ENCODE peak calls at places on chromosomes 1 and 21, in ten cellular contexts. O, S, N, Y, A, B, J, M, T and P are unnamed samples.

GRCh38 chr1:167720965-167721616 is 691 bp upstream of the MPZL1 start:
- DNase-seq in J (peak; percentile 36), O (no peak), A (no peak), T (peak; percentile 51), M (peak; percentile 31), Y (peak; percentile 68), N (peak; percentile 80), S (no peak), B (peak; percentile 66), P (peak; percentile 58)

GRCh38 chr1:59061876-59062275 is 235.0 kb upstream of the FGGY start:
- DNase-seq in Y (peak; percentile 90), T (no peak), O (peak; percentile 65), N (peak; percentile 96), J (peak; percentile 93), B (peak; percentile 92), A (no peak), M (peak; percentile 22), S (peak; percentile 89), P (peak; percentile 86)

GRCh38 chr1:246398126-246398813 is 108.8 kb downstream of the SMYD3 start:
- DNase-seq in T (no peak), B (peak; percentile 29), O (no peak), S (no peak), N (no peak), A (no peak), Y (no peak), M (no peak), J (no peak), P (no peak)

GRCh38 chr1:211603191-211603701 is 24.3 kb upstream of the SLC30A1 start:
- DNase-seq in A (peak; percentile 65), M (peak; percentile 87), J (no peak), T (no peak), B (peak; percentile 47), S (no peak), N (peak; percentile 75), O (no peak), Y (peak; percentile 50), P (no peak)

GRCh38 chr1:54378157-54378883 is 27.9 kb downstream of the SSBP3 start:
- DNase-seq in A (no peak), Y (no peak), J (no peak), N (no peak), S (no peak), B (no peak), T (no peak), O (no peak), M (no peak), P (no peak)

GRCh38 chr1:41294213-41294612 is 52.1 kb upstream of the SCMH1 start:
- DNase-seq in O (no peak), N (no peak), S (peak; percentile 50), A (no peak), J (no peak), T (no peak), Y (no peak), B (no peak), M (no peak), P (no peak)

GRCh38 chr1:199279872-199280649 is 641.2 kb downstream of the PTPRC start:
- DNase-seq in J (peak; percentile 46), T (no peak), B (no peak), Y (peak; percentile 51), N (peak; percentile 86), M (no peak), O (no peak), A (no peak), S (no peak), P (no peak)

GRCh38 chr1:178238722-178239510 is 145.0 kb downstream of the RASAL2 start:
- DNase-seq in Y (peak; percentile 98), T (peak; percentile 100), B (peak; percentile 97), J (peak; percentile 83), M (peak; percentile 99), N (peak; percentile 96), A (peak; percentile 97), S (no peak), O (no peak), P (no peak)

GRCh38 chr1:151124763-151125403 is 21.5 kb downstream of the SEMA6C start:
- DNase-seq in A (no peak), N (no peak), S (no peak), O (no peak), B (no peak), J (no peak), Y (no peak), M (no peak), T (no peak), P (no peak)

GRCh38 chr1:22163137-22163536 is 20.2 kb upstream of the WNT4 start:
- DNase-seq in Y (no peak), N (no peak), B (no peak), A (no peak), S (no peak), O (no peak), M (peak; percentile 92), T (peak; percentile 57), J (no peak), P (no peak)

GRCh38 chr1:208652300-208653160 is 408.3 kb upstream of the PLXNA2 start:
- DNase-seq in B (peak; percentile 87), M (peak; percentile 80), Y (peak; percentile 66), N (peak; percentile 76), J (peak; percentile 80), A (peak; percentile 5), T (no peak), O (peak; percentile 20), S (peak; percentile 69), P (peak; percentile 63)

DNA sequence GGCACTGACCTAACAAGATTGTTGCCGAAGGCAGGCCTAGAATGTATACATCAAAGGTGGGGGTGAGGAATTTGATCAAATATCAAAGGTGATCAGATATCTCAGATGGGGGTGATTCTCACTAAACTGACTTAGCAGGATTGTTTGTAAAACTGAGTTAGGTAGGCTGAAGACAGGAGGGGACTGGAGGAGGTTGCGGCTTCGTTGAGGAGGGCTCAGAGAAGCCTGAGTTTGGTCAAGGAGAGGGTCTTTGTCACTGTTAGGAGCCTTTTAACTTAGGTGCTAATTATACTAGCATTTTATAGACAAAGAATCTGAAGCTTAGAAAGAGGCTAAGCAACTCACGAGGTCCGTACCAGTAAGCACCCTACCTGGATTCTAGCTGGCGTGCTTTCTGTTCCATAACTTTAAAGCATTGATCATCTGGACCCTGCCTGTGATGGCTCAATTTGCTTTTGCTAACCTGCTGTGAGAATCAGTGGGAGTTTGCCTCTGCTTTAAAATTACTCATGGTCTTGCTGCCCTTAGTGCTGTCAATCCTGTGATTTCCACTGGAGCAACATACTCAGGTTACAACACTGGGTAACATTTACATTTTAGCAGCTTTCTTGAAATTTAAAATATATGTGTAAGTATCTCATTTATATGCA is 49.8 kb downstream of the ITSN1 start:
- DNase-seq in S (no peak), M (no peak), Y (peak; percentile 15), A (no peak), O (no peak), N (no peak), J (no peak), T (no peak), B (no peak), P (no peak)
- H3K4me3 ChIP-seq in S (no peak overlapping the region), M (no peak overlapping the region), Y (no peak overlapping the region), A (no peak overlapping the region), O (no peak overlapping the region), N (no peak overlapping the region), J (no peak overlapping the region), T (no peak overlapping the region), B (no peak overlapping the region), P (no peak overlapping the region)

GRCh38 chr1:161217831-161218230 is 2.7 kb downstream of the FCER1G start:
- DNase-seq in A (no peak), B (no peak), M (no peak), J (no peak), Y (no peak), N (no peak), O (no peak), S (no peak), T (no peak), P (peak; percentile 10)

GRCh38 chr1:161214374-161214773 is 721 bp upstream of the FCER1G start:
- DNase-seq in B (no peak), O (no peak), J (no peak), N (no peak), Y (no peak), T (no peak), M (no peak), S (no peak), A (no peak), P (no peak)

GRCh38 chr1:161216945-161217712 is 2.0 kb downstream of the FCER1G start:
- DNase-seq in T (no peak), S (peak; percentile 76), O (no peak), J (peak; percentile 85), Y (peak; percentile 86), A (no peak), N (peak; percentile 87), B (peak; percentile 95), M (peak; percentile 55), P (no peak)

GRCh38 chr1:161218301-161219077 is 3.4 kb downstream of the FCER1G start:
- DNase-seq in O (no peak), N (no peak), T (no peak), A (no peak), B (no peak), J (no peak), S (no peak), M (no peak), Y (no peak), P (peak; percentile 50)

DNA sequence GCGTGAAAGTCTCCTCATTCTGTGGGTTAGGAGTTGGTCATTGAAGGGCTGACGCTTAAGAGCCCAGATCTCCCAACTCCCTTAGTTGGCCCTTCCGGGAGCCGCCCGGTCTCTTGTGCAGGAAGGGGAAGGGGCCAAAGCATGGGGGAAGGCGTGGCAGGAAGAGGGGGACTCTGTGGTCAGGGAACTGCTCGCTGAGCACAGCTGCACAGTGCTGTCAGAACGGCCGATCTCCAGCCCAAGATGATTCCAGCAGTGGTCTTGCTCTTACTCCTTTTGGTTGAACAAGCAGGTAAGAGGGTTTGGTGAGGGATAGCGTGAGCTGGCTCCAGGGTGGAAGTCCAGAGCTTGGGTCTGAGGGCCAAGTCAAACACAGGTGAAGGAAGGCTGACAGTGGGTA is at the start of gene FCER1G:
- DNase-seq in A (no peak), Y (no peak), J (no peak), B (no peak), T (no peak), N (no peak), M (no peak), S (peak; percentile 69), O (peak; percentile 61), P (peak; percentile 63)
- H3K27ac ChIP-seq in A (no peak within 1 kb of the TSS), Y (no peak within 1 kb of the TSS), J (no peak within 1 kb of the TSS), B (no peak within 1 kb of the TSS), T (no peak within 1 kb of the TSS), N (peak within 1 kb of the TSS; percentile 99), M (peak within 1 kb of the TSS; percentile 20), S (peak within 1 kb of the TSS; percentile 83), O (peak within 1 kb of the TSS; percentile 42), P (peak within 1 kb of the TSS; percentile 82)

GRCh38 chr1:161068306-161069200 is 1.1 kb downstream of the ARHGAP30 start:
- DNase-seq in S (peak; percentile 68), J (no peak), B (no peak), A (no peak), N (no peak), Y (no peak), O (peak; percentile 70), T (no peak), M (no peak), P (peak; percentile 88)
- H3K4me3 ChIP-seq in S (peak overlapping the region; percentile 10), J (no peak overlapping the region), B (no peak overlapping the region), A (no peak overlapping the region), N (no peak overlapping the region), Y (no peak overlapping the region), O (peak overlapping the region; percentile 49), T (no peak overlapping the region), M (no peak overlapping the region), P (peak overlapping the region; percentile 33)

DNA sequence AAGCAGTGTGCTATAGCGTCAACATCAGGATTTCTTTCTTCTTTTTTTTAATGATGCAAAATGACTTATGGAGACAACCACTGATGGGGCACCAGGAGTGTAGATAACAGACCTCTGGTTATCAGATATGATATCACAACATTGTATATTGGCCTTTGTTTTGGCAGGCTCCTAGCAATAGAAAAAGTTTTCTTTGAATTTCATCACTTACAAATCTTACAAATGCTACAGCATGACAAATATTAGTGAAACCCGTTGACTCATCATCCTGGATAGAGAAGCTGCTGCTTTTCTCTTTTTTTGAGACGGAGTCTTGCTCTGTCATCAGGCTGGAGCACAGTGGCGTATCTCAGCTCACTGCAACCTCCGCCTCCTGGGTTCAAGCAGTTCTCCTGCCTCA is 92.9 kb downstream of the LTN1 start:
- DNase-seq in Y (peak; percentile 78), S (no peak), N (peak; percentile 87), O (no peak), A (no peak), M (peak; percentile 29), J (peak; percentile 53), T (no peak), B (peak; percentile 19), P (no peak)
- H3K27ac ChIP-seq in Y (no peak overlapping the region), S (no peak overlapping the region), N (peak overlapping the region; percentile 50), O (no peak overlapping the region), A (no peak overlapping the region), M (no peak overlapping the region), J (no peak overlapping the region), T (no peak overlapping the region), B (no peak overlapping the region), P (no peak overlapping the region)